ENCODE peak calls at places on chromosome 9, in five cellular contexts. One of them, this sample, is unnamed.

GRCh38 chr9:107635137-107635802 is 145.7 kb upstream of the KLF4 start:
- DNase-seq in T follicular helper cell: no peak
- DNase-seq in NCI-H82: no peak
- DNase-seq in CD4-positive, alpha-beta memory T cell: no peak
- DNase-seq in left lung: no peak
- DNase-seq in this sample: no peak

GRCh38 chr9:131678499-131679111 is 61.3 kb downstream of the RAPGEF1 start:
- DNase-seq in left lung: peak; percentile 82
- DNase-seq in NCI-H82: peak; percentile 75
- DNase-seq in CD4-positive, alpha-beta memory T cell: peak; percentile 94
- DNase-seq in T follicular helper cell: peak; percentile 57
- DNase-seq in this sample: peak; percentile 66

GRCh38 chr9:129889461-129889935 is 54.2 kb downstream of the USP20 start:
- DNase-seq in CD4-positive, alpha-beta memory T cell: peak; percentile 62
- DNase-seq in left lung: no peak
- DNase-seq in NCI-H82: no peak
- DNase-seq in T follicular helper cell: no peak
- DNase-seq in this sample: peak; percentile 51

GRCh38 chr9:20396509-20396908 is 225.8 kb downstream of the MLLT3 start:
- DNase-seq in T follicular helper cell: no peak
- DNase-seq in NCI-H82: no peak
- DNase-seq in CD4-positive, alpha-beta memory T cell: no peak
- DNase-seq in left lung: no peak
- DNase-seq in this sample: no peak

GRCh38 chr9:21965401-21965951 is 28.7 kb downstream of the CDKN2A start:
- DNase-seq in T follicular helper cell: no peak
- DNase-seq in CD4-positive, alpha-beta memory T cell: peak; percentile 50
- DNase-seq in left lung: peak; percentile 83
- DNase-seq in NCI-H82: no peak
- DNase-seq in this sample: no peak

GRCh38 chr9:36486933-36487481 is 85.7 kb upstream of the MELK start:
- DNase-seq in NCI-H82: peak; percentile 50
- DNase-seq in left lung: peak; percentile 90
- DNase-seq in T follicular helper cell: no peak
- DNase-seq in CD4-positive, alpha-beta memory T cell: peak; percentile 72
- DNase-seq in this sample: peak; percentile 48

GRCh38 chr9:92734931-92735906 is 29.4 kb downstream of the BICD2 start:
- DNase-seq in CD4-positive, alpha-beta memory T cell: no peak
- DNase-seq in NCI-H82: no peak
- DNase-seq in T follicular helper cell: no peak
- DNase-seq in left lung: peak; percentile 41
- DNase-seq in this sample: peak; percentile 23

GRCh38 chr9:77435688-77436087 is 212.4 kb downstream of the GNA14 start:
- DNase-seq in left lung: no peak
- DNase-seq in T follicular helper cell: no peak
- DNase-seq in CD4-positive, alpha-beta memory T cell: no peak
- DNase-seq in NCI-H82: no peak
- DNase-seq in this sample: no peak

GRCh38 chr9:128629136-128629535 is 27.5 kb downstream of the DYNC2I2 start:
- DNase-seq in CD4-positive, alpha-beta memory T cell: no peak
- DNase-seq in NCI-H82: no peak
- DNase-seq in left lung: peak; percentile 47
- DNase-seq in T follicular helper cell: no peak
- DNase-seq in this sample: no peak

GRCh38 chr9:114879165-114879564 is 51.2 kb downstream of the TNFSF8 start:
- DNase-seq in left lung: no peak
- DNase-seq in NCI-H82: no peak
- DNase-seq in T follicular helper cell: no peak
- DNase-seq in CD4-positive, alpha-beta memory T cell: no peak
- DNase-seq in this sample: no peak

GRCh38 chr9:13627502-13627901 is 348.0 kb upstream of the MPDZ start:
- DNase-seq in NCI-H82: no peak
- DNase-seq in left lung: no peak
- DNase-seq in T follicular helper cell: no peak
- DNase-seq in CD4-positive, alpha-beta memory T cell: no peak
- DNase-seq in this sample: no peak

GRCh38 chr9:101486693-101487442 is 46.8 kb upstream of the RNF20 start:
- DNase-seq in CD4-positive, alpha-beta memory T cell: no peak
- DNase-seq in left lung: peak; percentile 81
- DNase-seq in NCI-H82: peak; percentile 11
- DNase-seq in T follicular helper cell: no peak
- DNase-seq in this sample: no peak

GRCh38 chr9:92798358-92798757 is 33.7 kb upstream of the BICD2 start:
- DNase-seq in CD4-positive, alpha-beta memory T cell: no peak
- DNase-seq in T follicular helper cell: no peak
- DNase-seq in NCI-H82: no peak
- DNase-seq in left lung: no peak
- DNase-seq in this sample: no peak

GRCh38 chr9:112439171-112439570 is 47.5 kb upstream of the KIAA1958 start:
- DNase-seq in T follicular helper cell: no peak
- DNase-seq in NCI-H82: peak; percentile 21
- DNase-seq in CD4-positive, alpha-beta memory T cell: no peak
- DNase-seq in left lung: no peak
- DNase-seq in this sample: no peak

GRCh38 chr9:136983167-136983566 is 374 bp downstream of the LCNL1 start:
- DNase-seq in left lung: no peak
- DNase-seq in CD4-positive, alpha-beta memory T cell: no peak
- DNase-seq in NCI-H82: no peak
- DNase-seq in T follicular helper cell: no peak
- DNase-seq in this sample: no peak

GRCh38 chr9:87063246-87063645 is 115.9 kb upstream of the GAS1 start:
- DNase-seq in NCI-H82: no peak
- DNase-seq in T follicular helper cell: no peak
- DNase-seq in CD4-positive, alpha-beta memory T cell: no peak
- DNase-seq in left lung: no peak
- DNase-seq in this sample: no peak

GRCh38 chr9:21709464-21710058 is 92.9 kb upstream of the MTAP start:
- DNase-seq in left lung: no peak
- DNase-seq in CD4-positive, alpha-beta memory T cell: peak; percentile 44
- DNase-seq in T follicular helper cell: peak; percentile 44
- DNase-seq in NCI-H82: peak; percentile 76
- DNase-seq in this sample: peak; percentile 25

This sample was measured in naive B cell.